ENCODE peak calls at places on chromosomes 12 and 14, in nine cellular contexts. Y is dorsolateral prefrontal cortex, E is lower leg skin, B is AG04449, W is transverse colon, C is breast epithelium, R is A549, H is tibial artery, N is AG04450. I is an unnamed sample.
A peak's percentile ranks its signal among the peaks of the same experiment; 100 is the strongest.

GRCh38 chr14:54394596-54394995 is 2.2 kb upstream of the CDKN3 start:
- DNase-seq in Y (no peak), E (no peak), B (no peak), W (no peak), C (no peak), R (no peak), H (no peak), N (no peak), I (no peak)

GRCh38 chr14:50759800-50760543 is 71.0 kb downstream of the NIN start:
- DNase-seq in Y (no peak), E (no peak), B (no peak), W (no peak), C (no peak), R (no peak), H (no peak), N (no peak), I (no peak)

GRCh38 chr14:73232984-73233383 is 4.3 kb upstream of the PAPLN start:
- DNase-seq in Y (no peak), E (no peak), B (no peak), W (no peak), C (no peak), R (no peak), H (no peak), N (no peak), I (no peak)

GRCh38 chr12:38053655-38054464 is 262.7 kb upstream of the ALG10B start:
- DNase-seq in Y (no peak), E (no peak), B (no peak), W (peak; percentile 22), C (peak; percentile 65), R (peak; percentile 85), H (no peak), N (no peak), I (no peak)

GRCh38 chr14:103207404-103208072 is 84.3 kb downstream of the TNFAIP2 start:
- DNase-seq in Y (no peak), E (no peak), B (no peak), W (no peak), C (no peak), R (no peak), H (no peak), N (no peak), I (peak; percentile 57)

GRCh38 chr12:121810234-121810817 is 6.5 kb downstream of the SETD1B start:
- DNase-seq in Y (no peak), E (no peak), B (no peak), W (no peak), C (no peak), R (no peak), H (peak; percentile 66), N (no peak), I (no peak)

GRCh38 chr12:100251917-100252316 is 15.0 kb downstream of the DEPDC4 start:
- DNase-seq in Y (no peak), E (no peak), B (no peak), W (no peak), C (no peak), R (peak; percentile 45), H (no peak), N (no peak), I (no peak)

GRCh38 chr12:57229041-57229633 is 374 bp upstream of the SHMT2 start:
- DNase-seq in Y (no peak), E (no peak), B (no peak), W (no peak), C (no peak), R (no peak), H (no peak), N (no peak), I (no peak)

GRCh38 chr14:98580131-98580678 is 691.8 kb downstream of the BCL11B start:
- DNase-seq in Y (no peak), E (no peak), B (no peak), W (no peak), C (no peak), R (no peak), H (no peak), N (no peak), I (no peak)

DNA sequence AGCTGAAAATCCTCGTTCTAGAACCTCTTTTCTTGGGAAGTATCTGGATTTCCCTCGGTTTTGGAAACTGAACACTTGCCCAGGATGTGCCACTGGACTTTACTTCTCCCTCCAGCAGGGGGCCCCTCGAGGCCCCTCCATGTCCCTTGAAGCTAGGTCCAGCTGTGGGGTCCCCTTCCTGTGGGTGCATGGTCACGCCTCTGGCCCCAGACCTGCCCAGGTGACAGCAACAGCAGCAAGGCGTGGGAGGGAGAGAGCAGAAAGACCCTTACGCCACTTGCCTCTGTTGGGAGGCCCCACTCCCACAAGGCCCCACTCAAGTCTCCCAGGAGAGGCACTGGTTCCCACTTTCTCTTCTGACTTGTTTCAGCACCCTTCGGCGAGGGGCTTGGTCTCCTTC is 3.1 kb downstream of the SLC25A29 start:
- DNase-seq in Y (no peak), E (no peak), B (no peak), W (no peak), C (no peak), R (peak; percentile 42), H (no peak), N (no peak), I (no peak)
- TF ChIP-seq CTCF in Y (peak; percentile 43), E (no peak), B (peak; percentile 65), W (peak; percentile 42), C (peak; percentile 33), R (peak; percentile 60), H (peak; percentile 31), N (peak; percentile 78), I (peak; percentile 30)

GRCh38 chr14:39033371-39033770 is 69.7 kb downstream of the SEC23A start:
- DNase-seq in Y (no peak), E (no peak), B (no peak), W (no peak), C (no peak), R (no peak), H (no peak), N (peak; percentile 13), I (no peak)

GRCh38 chr14:39035336-39035735 is 67.7 kb downstream of the SEC23A start:
- DNase-seq in Y (no peak), E (no peak), B (no peak), W (no peak), C (no peak), R (no peak), H (no peak), N (no peak), I (no peak)

GRCh38 chr14:39038542-39038941 is 64.5 kb downstream of the SEC23A start:
- DNase-seq in Y (no peak), E (no peak), B (no peak), W (no peak), C (no peak), R (no peak), H (no peak), N (no peak), I (no peak)

GRCh38 chr14:39036760-39037159 is 66.3 kb downstream of the SEC23A start:
- DNase-seq in Y (no peak), E (no peak), B (no peak), W (no peak), C (no peak), R (no peak), H (no peak), N (no peak), I (no peak)

GRCh38 chr14:39034481-39035296 is 68.3 kb downstream of the SEC23A start:
- DNase-seq in Y (no peak), E (no peak), B (no peak), W (no peak), C (no peak), R (peak; percentile 22), H (no peak), N (no peak), I (no peak)
- TF ChIP-seq CTCF in Y (peak; percentile 42), E (no peak), B (peak; percentile 18), W (peak; percentile 11), C (no peak), R (peak; percentile 50), H (no peak), N (peak; percentile 44), I (no peak)

GRCh38 chr12:60070541-60070940 is 474.7 kb downstream of the SLC16A7 start:
- DNase-seq in Y (no peak), E (no peak), B (no peak), W (no peak), C (no peak), R (no peak), H (no peak), N (no peak), I (no peak)

GRCh38 chr12:60071759-60072191 is 475.9 kb downstream of the SLC16A7 start:
- DNase-seq in Y (no peak), E (no peak), B (no peak), W (no peak), C (no peak), R (no peak), H (no peak), N (no peak), I (no peak)

GRCh38 chr12:60066655-60067054 is 470.8 kb downstream of the SLC16A7 start:
- DNase-seq in Y (no peak), E (no peak), B (no peak), W (no peak), C (no peak), R (no peak), H (no peak), N (no peak), I (no peak)
- TF ChIP-seq CTCF in Y (no peak), E (no peak), B (no peak), W (no peak), C (no peak), R (no peak), H (no peak), N (no peak), I (no peak)

GRCh38 chr14:95611293-95611880 is 74.8 kb upstream of the TCL1B start:
- DNase-seq in Y (no peak), E (no peak), B (no peak), W (no peak), C (no peak), R (no peak), H (no peak), N (no peak), I (no peak)

GRCh38 chr14:95619785-95620417 is 66.3 kb upstream of the TCL1B start:
- DNase-seq in Y (no peak), E (no peak), B (no peak), W (no peak), C (no peak), R (no peak), H (no peak), N (no peak), I (no peak)

GRCh38 chr14:95609398-95609990 is 74.6 kb downstream of the GLRX5 start:
- DNase-seq in Y (peak; percentile 40), E (no peak), B (no peak), W (no peak), C (no peak), R (peak; percentile 53), H (no peak), N (no peak), I (peak; percentile 65)

GRCh38 chr14:95614335-95614734 is 71.9 kb upstream of the TCL1B start:
- DNase-seq in Y (no peak), E (no peak), B (no peak), W (no peak), C (no peak), R (peak; percentile 6), H (no peak), N (no peak), I (no peak)
- TF ChIP-seq CTCF in Y (no peak), E (no peak), B (no peak), W (no peak), C (no peak), R (no peak), H (no peak), N (no peak), I (no peak)

GRCh38 chr12:32030151-32030550 is 70.9 kb downstream of the RESF1 start:
- DNase-seq in Y (no peak), E (no peak), B (no peak), W (no peak), C (no peak), R (no peak), H (no peak), N (no peak), I (no peak)
- TF ChIP-seq CTCF in Y (no peak), E (no peak), B (no peak), W (no peak), C (no peak), R (no peak), H (no peak), N (no peak), I (no peak)

GRCh38 chr12:125351788-125352187 is 286.6 kb downstream of the AACS start:
- DNase-seq in Y (no peak), E (no peak), B (no peak), W (no peak), C (no peak), R (no peak), H (no peak), N (no peak), I (no peak)
- TF ChIP-seq CTCF in Y (no peak), E (no peak), B (no peak), W (no peak), C (no peak), R (no peak), H (no peak), N (no peak), I (peak; percentile 38)